ENCODE peak calls at places on chromosomes 11 and 22, in seven cellular contexts. L is K562, Q is tibial nerve, B is ovary, D is GM12878, C is H1, G is stomach. K is an unnamed sample.

GRCh38 chr22:27139935-27140493 is 482.6 kb downstream of the MIAT start:
- DNase-seq in L (no peak), Q (no peak), B (peak; percentile 35), D (no peak), C (no peak), G (no peak), K (no peak)

GRCh38 chr11:117519590-117519989 is 191.9 kb downstream of the CEP164 start:
- DNase-seq in L (no peak), Q (no peak), B (no peak), D (no peak), C (no peak), G (no peak), K (no peak)

GRCh38 chr11:116925050-116925449 is 87.6 kb upstream of the APOA1 start:
- DNase-seq in L (no peak), Q (no peak), B (no peak), D (no peak), C (no peak), G (no peak), K (no peak)

GRCh38 chr11:59365621-59366020 is 6.9 kb downstream of the OR5AN1 start:
- DNase-seq in L (no peak), Q (no peak), B (no peak), D (no peak), C (no peak), G (no peak), K (no peak)

GRCh38 chr11:128772814-128773213 is 78.9 kb downstream of the FLI1 start:
- DNase-seq in L (no peak), Q (no peak), B (no peak), D (no peak), C (no peak), G (peak; percentile 76), K (no peak)

GRCh38 chr11:115334932-115335788 is 169.1 kb downstream of the CADM1 start:
- DNase-seq in L (peak; percentile 14), Q (no peak), B (no peak), D (no peak), C (no peak), G (no peak), K (no peak)

GRCh38 chr11:15770798-15771414 is 585.4 kb downstream of the SOX6 start:
- DNase-seq in L (peak; percentile 39), Q (no peak), B (no peak), D (no peak), C (peak; percentile 84), G (peak; percentile 37), K (no peak)

GRCh38 chr11:100970273-100971164 is 159.1 kb downstream of the PGR start:
- DNase-seq in L (no peak), Q (no peak), B (no peak), D (no peak), C (no peak), G (no peak), K (no peak)

GRCh38 chr22:28344893-28345292 is 334.7 kb downstream of the TTC28 start:
- DNase-seq in L (no peak), Q (no peak), B (no peak), D (no peak), C (no peak), G (no peak), K (no peak)

GRCh38 chr11:120303004-120303637 is 22.0 kb upstream of the TLCD5 start:
- DNase-seq in L (peak; percentile 87), Q (peak; percentile 51), B (peak; percentile 54), D (peak; percentile 37), C (peak; percentile 87), G (peak; percentile 78), K (no peak)

GRCh38 chr11:59263225-59263894 is 50.6 kb upstream of the MPEG1 start:
- DNase-seq in L (no peak), Q (no peak), B (no peak), D (no peak), C (peak; percentile 82), G (peak; percentile 63), K (no peak)

GRCh38 chr11:67311556-67312082 is 8.3 kb downstream of the SSH3 start:
- DNase-seq in L (peak; percentile 54), Q (no peak), B (no peak), D (no peak), C (no peak), G (peak; percentile 23), K (no peak)

GRCh38 chr11:46450846-46451470 is 59.4 kb upstream of the CHRM4 start:
- DNase-seq in L (no peak), Q (no peak), B (no peak), D (no peak), C (no peak), G (no peak), K (no peak)

GRCh38 chr11:57680552-57680874 is 12.6 kb downstream of the ZDHHC5 start:
- DNase-seq in L (no peak), Q (no peak), B (no peak), D (no peak), C (no peak), G (no peak), K (no peak)

GRCh38 chr11:57567512-57568329 is at the start of gene UBE2L6:
- DNase-seq in L (peak; percentile 83), Q (peak; percentile 75), B (peak; percentile 74), D (no peak), C (peak; percentile 80), G (peak; percentile 85), K (peak; percentile 88)

GRCh38 chr11:48005878-48006277 is 25.5 kb downstream of the PTPRJ start:
- DNase-seq in L (no peak), Q (no peak), B (no peak), D (no peak), C (no peak), G (no peak), K (no peak)

GRCh38 chr11:27201454-27202302 is 161.1 kb downstream of the BBOX1 start:
- DNase-seq in L (peak; percentile 71), Q (peak; percentile 79), B (peak; percentile 83), D (no peak), C (no peak), G (peak; percentile 93), K (peak; percentile 93)

GRCh38 chr11:1705121-1706052 is 8.4 kb downstream of the KRTAP5-6 start:
- DNase-seq in L (no peak), Q (no peak), B (no peak), D (no peak), C (no peak), G (no peak), K (no peak)

GRCh38 chr11:119363874-119364590 is 17.5 kb downstream of the USP2 start:
- DNase-seq in L (peak; percentile 95), Q (no peak), B (peak; percentile 80), D (no peak), C (peak; percentile 83), G (peak; percentile 70), K (peak; percentile 67)

GRCh38 chr22:49827853-49828598 is at the start of gene BRD1:
- DNase-seq in L (no peak), Q (no peak), B (peak; percentile 74), D (no peak), C (no peak), G (peak; percentile 73), K (no peak)

GRCh38 chr11:67616431-67617242 is 9.9 kb downstream of the NDUFV1 start:
- DNase-seq in L (no peak), Q (no peak), B (no peak), D (no peak), C (peak; percentile 58), G (no peak), K (no peak)

GRCh38 chr22:29587938-29588699 is 7.2 kb upstream of the NIPSNAP1 start:
- DNase-seq in L (no peak), Q (no peak), B (no peak), D (no peak), C (no peak), G (no peak), K (no peak)

GRCh38 chr11:114284021-114284420 is 12.2 kb upstream of the NNMT start:
- DNase-seq in L (no peak), Q (no peak), B (no peak), D (no peak), C (peak; percentile 26), G (no peak), K (no peak)

GRCh38 chr11:111977141-111978027 is 40.2 kb downstream of the DIXDC1 start:
- DNase-seq in L (no peak), Q (peak; percentile 44), B (peak; percentile 70), D (no peak), C (peak; percentile 79), G (peak; percentile 68), K (peak; percentile 85)

GRCh38 chr11:62061356-62062222 is 62.2 kb upstream of the INCENP start:
- DNase-seq in L (no peak), Q (no peak), B (no peak), D (no peak), C (no peak), G (no peak), K (no peak)

GRCh38 chr22:28855355-28856094 is 27.8 kb upstream of the ZNRF3 start:
- DNase-seq in L (peak; percentile 67), Q (no peak), B (no peak), D (peak; percentile 27), C (peak; percentile 66), G (peak; percentile 42), K (no peak)

GRCh38 chr11:12220305-12220704 is 109.9 kb downstream of the MICAL2 start:
- DNase-seq in L (no peak), Q (peak; percentile 37), B (peak; percentile 71), D (no peak), C (no peak), G (peak; percentile 67), K (no peak)
- H3K4me1 ChIP-seq in L (peaks cover 11% of the 10 kb centered on the region), Q (no peaks in the 10 kb centered on the region), B (peaks cover 18% of the 10 kb centered on the region), D (peaks cover 7% of the 10 kb centered on the region), C (no peaks in the 10 kb centered on the region), G (peaks cover 90% of the 10 kb centered on the region), K (peaks cover 46% of the 10 kb centered on the region)

GRCh38 chr11:36451045-36451444 is 59.0 kb downstream of the TRAF6 start:
- DNase-seq in L (no peak), Q (no peak), B (no peak), D (no peak), C (no peak), G (no peak), K (no peak)
- H3K27me3 ChIP-seq in L (peaks cover 41% of the 10 kb centered on the region), Q (no peaks in the 10 kb centered on the region), B (no peaks in the 10 kb centered on the region), D (no peaks in the 10 kb centered on the region), C (no peaks in the 10 kb centered on the region), G (no peaks in the 10 kb centered on the region), K (no peaks in the 10 kb centered on the region)

DNA sequence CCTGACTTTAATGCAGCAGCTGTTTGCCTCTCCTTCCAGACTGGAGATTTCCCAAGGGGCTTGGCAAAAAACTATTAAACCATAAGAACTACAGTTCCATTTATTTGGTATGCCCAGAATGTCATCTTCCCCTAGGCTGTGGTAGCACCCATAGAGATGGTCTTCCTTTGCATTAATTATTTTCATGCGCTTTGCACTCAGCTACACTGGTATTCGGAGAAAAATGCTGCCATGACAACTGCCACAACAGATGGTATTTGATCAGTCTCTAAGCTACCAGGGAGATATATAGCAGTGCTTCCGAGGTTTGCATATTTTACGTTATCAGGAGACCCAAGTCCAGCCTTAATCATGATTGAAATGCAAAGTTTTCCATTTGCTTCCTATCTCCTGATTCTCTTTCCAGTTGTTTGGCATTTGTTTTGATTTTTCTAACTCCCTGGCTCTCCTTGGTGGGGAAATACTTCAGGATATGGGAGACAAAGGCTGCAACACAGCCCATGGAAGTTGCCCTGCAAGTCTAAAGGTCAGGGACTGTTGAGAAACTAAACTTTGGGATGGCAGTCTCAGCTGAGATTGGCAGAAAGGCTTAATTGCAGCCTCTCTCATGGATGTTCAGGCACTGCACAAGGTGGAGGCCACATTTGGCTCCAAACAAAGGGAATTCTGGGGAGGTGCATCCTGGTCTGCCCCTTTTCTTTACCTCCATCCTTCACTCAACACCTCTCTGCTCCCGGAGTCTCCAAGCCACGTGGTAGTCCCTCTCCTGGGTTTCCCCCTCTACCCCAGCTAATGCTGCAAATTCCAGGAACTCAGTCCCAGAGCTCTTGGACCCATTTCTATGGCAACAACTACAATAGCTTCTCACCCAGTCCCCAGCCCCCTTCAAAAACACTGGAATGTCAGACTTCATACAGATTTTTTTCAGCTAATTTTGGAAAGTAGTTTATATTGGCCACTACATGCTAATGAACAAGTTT is 151.8 kb downstream of the NAV2 start:
- DNase-seq in L (no peak), Q (no peak), B (no peak), D (no peak), C (no peak), G (no peak), K (no peak)
- TF ChIP-seq EP300 in L (no peak), Q (no peak), B (no peak), D (no peak), C (no peak), G (no peak), K (no peak)

GRCh38 chr11:13561860-13562259 is 66.1 kb upstream of the PTH start:
- DNase-seq in L (no peak), Q (no peak), B (no peak), D (no peak), C (no peak), G (no peak), K (no peak)
- H3K4me1 ChIP-seq in L (no peaks in the 10 kb centered on the region), Q (no peaks in the 10 kb centered on the region), B (no peaks in the 10 kb centered on the region), D (no peaks in the 10 kb centered on the region), C (no peaks in the 10 kb centered on the region), G (no peaks in the 10 kb centered on the region), K (no peaks in the 10 kb centered on the region)